ENCODE peak calls at places on chromosomes 12 and 14, in seven cellular contexts. One of them, this sample, is unnamed.

GRCh38 chr12:117502633-117503032 is 141.2 kb upstream of the NOS1 start:
- DNase-seq in AG09309: no peak
- DNase-seq in progenitor cell of endocrine pancreas: no peak
- DNase-seq in chondrocyte: no peak
- DNase-seq in sigmoid colon: no peak
- DNase-seq in GM10248: no peak
- DNase-seq in WTC11: no peak
- DNase-seq in this sample: no peak

GRCh38 chr12:24839268-24839791 is 109.6 kb downstream of the BCAT1 start:
- DNase-seq in sigmoid colon: no peak
- DNase-seq in GM10248: peak; percentile 50
- DNase-seq in WTC11: no peak
- DNase-seq in chondrocyte: no peak
- DNase-seq in AG09309: no peak
- DNase-seq in progenitor cell of endocrine pancreas: no peak
- DNase-seq in this sample: no peak

GRCh38 chr12:26680724-26681455 is 152.1 kb downstream of the ITPR2 start:
- DNase-seq in progenitor cell of endocrine pancreas: no peak
- DNase-seq in WTC11: no peak
- DNase-seq in chondrocyte: no peak
- DNase-seq in sigmoid colon: no peak
- DNase-seq in GM10248: no peak
- DNase-seq in AG09309: no peak
- DNase-seq in this sample: no peak

GRCh38 chr12:105198961-105199360 is 37.0 kb downstream of the APPL2 start:
- DNase-seq in chondrocyte: no peak
- DNase-seq in progenitor cell of endocrine pancreas: no peak
- DNase-seq in WTC11: no peak
- DNase-seq in AG09309: no peak
- DNase-seq in GM10248: no peak
- DNase-seq in sigmoid colon: no peak
- DNase-seq in this sample: no peak

GRCh38 chr12:85029456-85029855 is 6.6 kb downstream of the TSPAN19 start:
- DNase-seq in progenitor cell of endocrine pancreas: no peak
- DNase-seq in sigmoid colon: no peak
- DNase-seq in AG09309: no peak
- DNase-seq in GM10248: peak; percentile 8
- DNase-seq in chondrocyte: no peak
- DNase-seq in WTC11: no peak
- DNase-seq in this sample: no peak

GRCh38 chr12:82694970-82695369 is 8.3 kb downstream of the TMTC2 start:
- DNase-seq in chondrocyte: no peak
- DNase-seq in WTC11: no peak
- DNase-seq in progenitor cell of endocrine pancreas: no peak
- DNase-seq in GM10248: no peak
- DNase-seq in AG09309: peak; percentile 54
- DNase-seq in sigmoid colon: no peak
- DNase-seq in this sample: no peak

GRCh38 chr14:94728950-94729349 is 41.0 kb downstream of the GSC start:
- DNase-seq in AG09309: no peak
- DNase-seq in GM10248: no peak
- DNase-seq in chondrocyte: no peak
- DNase-seq in WTC11: no peak
- DNase-seq in progenitor cell of endocrine pancreas: no peak
- DNase-seq in sigmoid colon: peak; percentile 5
- DNase-seq in this sample: no peak

GRCh38 chr14:37253905-37254304 is 56.2 kb downstream of the MIPOL1 start:
- DNase-seq in GM10248: no peak
- DNase-seq in chondrocyte: no peak
- DNase-seq in AG09309: peak; percentile 29
- DNase-seq in progenitor cell of endocrine pancreas: no peak
- DNase-seq in sigmoid colon: no peak
- DNase-seq in WTC11: no peak
- DNase-seq in this sample: no peak

GRCh38 chr12:83404521-83404920 is 717.8 kb downstream of the TMTC2 start:
- DNase-seq in sigmoid colon: no peak
- DNase-seq in WTC11: no peak
- DNase-seq in chondrocyte: no peak
- DNase-seq in progenitor cell of endocrine pancreas: no peak
- DNase-seq in AG09309: no peak
- DNase-seq in GM10248: no peak
- DNase-seq in this sample: no peak

GRCh38 chr12:131011165-131012079 is 57.7 kb downstream of the ADGRD1 start:
- DNase-seq in chondrocyte: peak; percentile 60
- DNase-seq in progenitor cell of endocrine pancreas: no peak
- DNase-seq in WTC11: no peak
- DNase-seq in sigmoid colon: peak; percentile 89
- DNase-seq in AG09309: no peak
- DNase-seq in GM10248: no peak
- DNase-seq in this sample: no peak

GRCh38 chr12:28708918-28709371 is 440.1 kb upstream of the FAR2 start:
- DNase-seq in WTC11: no peak
- DNase-seq in chondrocyte: no peak
- DNase-seq in progenitor cell of endocrine pancreas: no peak
- DNase-seq in AG09309: peak; percentile 75
- DNase-seq in sigmoid colon: no peak
- DNase-seq in GM10248: no peak
- DNase-seq in this sample: no peak

GRCh38 chr12:64943686-64944085 is 119.2 kb downstream of the TBC1D30 start:
- DNase-seq in GM10248: no peak
- DNase-seq in WTC11: no peak
- DNase-seq in AG09309: peak; percentile 49
- DNase-seq in progenitor cell of endocrine pancreas: no peak
- DNase-seq in sigmoid colon: no peak
- DNase-seq in chondrocyte: no peak
- DNase-seq in this sample: no peak

GRCh38 chr12:32893458-32893857 is 3.1 kb downstream of the PKP2 start:
- DNase-seq in progenitor cell of endocrine pancreas: no peak
- DNase-seq in WTC11: no peak
- DNase-seq in AG09309: no peak
- DNase-seq in sigmoid colon: no peak
- DNase-seq in chondrocyte: no peak
- DNase-seq in GM10248: no peak
- DNase-seq in this sample: no peak

GRCh38 chr14:92646952-92647461 is 101.4 kb downstream of the LGMN start:
- DNase-seq in WTC11: no peak
- DNase-seq in chondrocyte: no peak
- DNase-seq in sigmoid colon: peak; percentile 94
- DNase-seq in progenitor cell of endocrine pancreas: no peak
- DNase-seq in GM10248: no peak
- DNase-seq in AG09309: peak; percentile 100
- DNase-seq in this sample: no peak

GRCh38 chr12:1562813-1563412 is 31.5 kb downstream of the FBXL14 start:
- DNase-seq in WTC11: no peak
- DNase-seq in chondrocyte: no peak
- DNase-seq in progenitor cell of endocrine pancreas: no peak
- DNase-seq in AG09309: no peak
- DNase-seq in GM10248: no peak
- DNase-seq in sigmoid colon: no peak
- DNase-seq in this sample: no peak

GRCh38 chr12:93540506-93540905 is 32.0 kb upstream of the SOCS2 start:
- DNase-seq in progenitor cell of endocrine pancreas: no peak
- DNase-seq in sigmoid colon: no peak
- DNase-seq in GM10248: no peak
- DNase-seq in AG09309: no peak
- DNase-seq in chondrocyte: no peak
- DNase-seq in WTC11: no peak
- DNase-seq in this sample: no peak

GRCh38 chr12:75650989-75651695 is 139.7 kb upstream of the KRR1 start:
- DNase-seq in progenitor cell of endocrine pancreas: no peak
- DNase-seq in GM10248: no peak
- DNase-seq in AG09309: no peak
- DNase-seq in WTC11: no peak
- DNase-seq in chondrocyte: no peak
- DNase-seq in sigmoid colon: no peak
- DNase-seq in this sample: no peak

GRCh38 chr12:65878540-65878939 is 54.3 kb downstream of the HMGA2 start:
- DNase-seq in GM10248: no peak
- DNase-seq in sigmoid colon: no peak
- DNase-seq in progenitor cell of endocrine pancreas: no peak
- DNase-seq in chondrocyte: no peak
- DNase-seq in WTC11: peak; percentile 40
- DNase-seq in AG09309: no peak
- DNase-seq in this sample: no peak

GRCh38 chr12:7304456-7304855 is 584 bp downstream of the ACSM4 start:
- DNase-seq in progenitor cell of endocrine pancreas: no peak
- DNase-seq in sigmoid colon: no peak
- DNase-seq in chondrocyte: no peak
- DNase-seq in AG09309: no peak
- DNase-seq in GM10248: no peak
- DNase-seq in WTC11: no peak
- DNase-seq in this sample: no peak

DNA sequence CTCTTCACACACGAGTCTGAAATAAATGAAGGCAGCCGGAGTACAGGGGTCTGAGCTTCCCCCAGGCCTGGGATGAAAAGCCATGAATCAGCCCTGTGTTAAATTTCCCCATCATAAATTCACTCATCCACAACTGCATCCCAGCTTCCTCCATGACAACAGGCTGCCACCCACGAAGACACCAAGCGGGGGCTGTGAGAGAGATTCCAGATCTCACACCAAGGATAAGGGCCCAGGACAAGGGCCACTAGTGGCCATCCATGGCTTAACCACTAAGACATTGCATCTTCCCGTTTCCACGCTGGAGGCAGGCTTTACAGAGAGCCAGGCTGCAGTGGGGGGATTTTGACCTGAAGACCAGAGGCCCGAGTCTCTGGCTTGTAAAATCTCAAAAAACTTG is 94.0 kb upstream of the NCOR2 start:
- DNase-seq in progenitor cell of endocrine pancreas: no peak
- DNase-seq in sigmoid colon: no peak
- DNase-seq in GM10248: no peak
- DNase-seq in AG09309: no peak
- DNase-seq in chondrocyte: no peak
- DNase-seq in WTC11: no peak
- DNase-seq in this sample: no peak
- TF ChIP-seq CTCF in progenitor cell of endocrine pancreas: no peak
- TF ChIP-seq CTCF in sigmoid colon: no peak
- TF ChIP-seq CTCF in GM10248: no peak
- TF ChIP-seq CTCF in AG09309: peak; percentile 20
- TF ChIP-seq CTCF in chondrocyte: peak; percentile 27
- TF ChIP-seq CTCF in WTC11: no peak
- TF ChIP-seq CTCF in this sample: no peak

DNA sequence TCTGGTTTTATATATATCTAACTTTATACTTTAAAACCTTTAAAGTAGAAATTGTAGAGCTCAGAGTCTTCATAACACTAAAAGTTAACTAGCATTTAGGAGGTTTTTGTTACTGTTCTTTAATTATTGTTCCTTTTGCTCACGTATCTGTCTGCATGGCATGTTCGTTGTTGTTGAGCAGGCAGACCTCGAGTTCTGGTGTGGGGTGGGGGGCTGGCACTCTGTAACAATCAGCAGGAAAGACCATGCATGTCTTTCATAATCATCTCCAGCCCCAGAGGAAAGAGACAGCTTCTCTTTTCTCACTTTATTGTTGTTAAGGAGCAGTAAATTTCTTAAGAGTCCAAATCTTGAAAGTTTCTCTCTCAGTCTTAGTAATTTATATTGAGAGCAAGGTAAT is 30.5 kb downstream of the CKB start:
- DNase-seq in AG09309: no peak
- DNase-seq in sigmoid colon: no peak
- DNase-seq in WTC11: no peak
- DNase-seq in progenitor cell of endocrine pancreas: no peak
- DNase-seq in chondrocyte: no peak
- DNase-seq in GM10248: no peak
- DNase-seq in this sample: no peak
- TF ChIP-seq CTCF in AG09309: no peak
- TF ChIP-seq CTCF in sigmoid colon: no peak
- TF ChIP-seq CTCF in WTC11: no peak
- TF ChIP-seq CTCF in progenitor cell of endocrine pancreas: no peak
- TF ChIP-seq CTCF in chondrocyte: no peak
- TF ChIP-seq CTCF in GM10248: no peak
- TF ChIP-seq CTCF in this sample: no peak

DNA sequence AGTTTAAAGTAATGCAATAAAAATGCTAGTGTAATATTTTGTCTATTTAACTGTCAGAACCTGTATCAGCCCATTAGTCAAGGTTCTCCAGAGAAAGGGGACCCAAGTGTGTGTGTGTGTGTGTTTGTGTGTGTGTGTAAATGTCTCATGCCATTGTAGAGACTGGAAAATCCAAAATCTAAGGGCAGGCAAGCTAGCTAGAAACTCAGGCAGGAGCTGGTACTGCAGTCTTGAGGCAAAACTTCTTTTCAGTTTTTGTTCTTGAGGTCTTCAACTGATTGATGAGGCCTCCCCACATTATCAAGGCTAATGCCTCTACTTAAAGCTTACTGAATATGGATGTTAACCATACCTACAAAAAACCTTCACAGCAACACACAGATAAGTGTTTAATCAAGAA is 126.7 kb downstream of the PRKD1 start:
- DNase-seq in progenitor cell of endocrine pancreas: no peak
- DNase-seq in AG09309: no peak
- DNase-seq in sigmoid colon: no peak
- DNase-seq in GM10248: no peak
- DNase-seq in WTC11: no peak
- DNase-seq in chondrocyte: no peak
- DNase-seq in this sample: no peak
- TF ChIP-seq CTCF in progenitor cell of endocrine pancreas: peak; percentile 42
- TF ChIP-seq CTCF in AG09309: peak; percentile 7
- TF ChIP-seq CTCF in sigmoid colon: no peak
- TF ChIP-seq CTCF in GM10248: no peak
- TF ChIP-seq CTCF in WTC11: no peak
- TF ChIP-seq CTCF in chondrocyte: peak; percentile 23
- TF ChIP-seq CTCF in this sample: peak; percentile 34

GRCh38 chr14:22432348-22432976 is 156.6 kb downstream of the DAD1 start:
- DNase-seq in GM10248: no peak
- DNase-seq in sigmoid colon: no peak
- DNase-seq in chondrocyte: no peak
- DNase-seq in WTC11: no peak
- DNase-seq in progenitor cell of endocrine pancreas: no peak
- DNase-seq in AG09309: peak; percentile 69
- DNase-seq in this sample: no peak

GRCh38 chr14:22427771-22428228 is 161.2 kb downstream of the DAD1 start:
- DNase-seq in chondrocyte: no peak
- DNase-seq in WTC11: no peak
- DNase-seq in progenitor cell of endocrine pancreas: no peak
- DNase-seq in sigmoid colon: peak; percentile 77
- DNase-seq in AG09309: peak; percentile 21
- DNase-seq in GM10248: no peak
- DNase-seq in this sample: no peak

GRCh38 chr14:22426711-22427110 is 162.3 kb downstream of the DAD1 start:
- DNase-seq in sigmoid colon: no peak
- DNase-seq in GM10248: no peak
- DNase-seq in progenitor cell of endocrine pancreas: no peak
- DNase-seq in chondrocyte: no peak
- DNase-seq in AG09309: no peak
- DNase-seq in WTC11: no peak
- DNase-seq in this sample: no peak

GRCh38 chr14:22428681-22429315 is 160.2 kb downstream of the DAD1 start:
- DNase-seq in AG09309: no peak
- DNase-seq in WTC11: no peak
- DNase-seq in GM10248: no peak
- DNase-seq in progenitor cell of endocrine pancreas: no peak
- DNase-seq in chondrocyte: no peak
- DNase-seq in sigmoid colon: no peak
- DNase-seq in this sample: no peak

DNA sequence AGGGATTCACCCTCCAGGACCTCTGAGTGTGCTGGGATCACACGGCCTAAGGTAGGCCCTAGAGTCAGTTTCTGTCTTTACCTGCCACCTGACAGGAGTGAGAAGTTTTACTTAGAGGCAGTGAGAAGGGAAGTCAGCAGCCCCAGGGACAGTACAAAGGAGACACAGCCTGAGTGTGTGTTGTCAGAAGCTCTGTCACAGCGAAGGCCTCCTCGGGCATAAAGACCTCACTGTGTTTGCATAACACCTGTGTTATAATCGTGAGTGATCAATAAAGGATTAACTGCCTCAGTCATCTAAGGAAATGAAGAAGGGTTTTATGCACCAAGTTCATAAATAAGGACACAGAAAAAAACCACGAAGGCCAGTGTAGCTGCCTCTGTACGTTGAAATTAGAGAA is 159.5 kb downstream of the DAD1 start:
- DNase-seq in progenitor cell of endocrine pancreas: no peak
- DNase-seq in AG09309: no peak
- DNase-seq in GM10248: no peak
- DNase-seq in WTC11: no peak
- DNase-seq in chondrocyte: no peak
- DNase-seq in sigmoid colon: no peak
- DNase-seq in this sample: no peak
- TF ChIP-seq CTCF in progenitor cell of endocrine pancreas: no peak
- TF ChIP-seq CTCF in AG09309: no peak
- TF ChIP-seq CTCF in GM10248: no peak
- TF ChIP-seq CTCF in WTC11: no peak
- TF ChIP-seq CTCF in chondrocyte: no peak
- TF ChIP-seq CTCF in sigmoid colon: no peak
- TF ChIP-seq CTCF in this sample: no peak

This sample was measured in endothelial cell.